ENCODE peak calls at places on chromosome 9, in eight cellular contexts. H is T-helper 2 cell; Q is stimulated activated effector memory CD8-positive, alpha-beta T cell treated with anti-CD3 and anti-CD28 coated beads, Interleukin-12 subunit alpha, Interleukin-12 subunit beta, amount 100 ng/mL, for 72 hours; V is PC-3; K is HFFc6; P is NCI-H82; X is activated T-helper 9 cell treated with anti-CD3 and anti-CD28 coated beads, Interleukin-2, amount 50 U/mL, for 16 hours; F is bronchial epithelial cell. L is an unnamed sample.

GRCh38 chr9:83154087-83154736 is 91.3 kb upstream of the RASEF start:
- DNase-seq in K (no peak), P (no peak), H (no peak), V (peak), F (peak), Q (no peak), X (no peak), L (no peak)

GRCh38 chr9:398085-398484 is 183.4 kb downstream of the DOCK8 start:
- DNase-seq in F (no peak), V (no peak), K (no peak), X (no peak), Q (no peak), P (no peak), H (no peak), L (no peak)

GRCh38 chr9:7974335-7975005 is 174.9 kb upstream of the DMAC1 start:
- DNase-seq in K (no peak), P (no peak), Q (no peak), F (no peak), X (no peak), H (no peak), V (no peak), L (no peak)

GRCh38 chr9:7216004-7216821 is 458.4 kb downstream of the KDM4C start:
- DNase-seq in K (no peak), P (no peak), H (no peak), V (peak), F (peak), X (peak), Q (no peak), L (no peak)

GRCh38 chr9:35658894-35659220 is 765 bp downstream of the CCDC107 start:
- DNase-seq in F (peak), X (no peak), Q (no peak), P (peak), V (peak), H (no peak), K (peak), L (no peak)

GRCh38 chr9:76562511-76562911 is 103.5 kb downstream of the GCNT1 start:
- DNase-seq in K (peak), X (no peak), F (peak), V (peak), H (no peak), Q (no peak), P (no peak), L (no peak)

GRCh38 chr9:38144421-38144820 is 75.4 kb upstream of the SHB start:
- DNase-seq in H (no peak), F (peak), K (peak), P (peak), X (no peak), Q (no peak), V (peak), L (no peak)

GRCh38 chr9:92745881-92746280 is 18.8 kb downstream of the BICD2 start:
- DNase-seq in K (no peak), Q (no peak), F (no peak), V (no peak), P (no peak), H (no peak), X (no peak), L (no peak)

GRCh38 chr9:101566904-101567724 is 27.7 kb downstream of the PPP3R2 start:
- DNase-seq in K (peak), Q (no peak), H (no peak), P (peak), F (peak), X (no peak), V (peak), L (no peak)

GRCh38 chr9:131216806-131217205 is 59.5 kb downstream of the FAM78A start:
- DNase-seq in F (no peak), P (no peak), K (no peak), H (no peak), V (no peak), Q (no peak), X (no peak), L (no peak)

GRCh38 chr9:94675008-94675841 is 35.9 kb upstream of the FBP1 start:
- DNase-seq in F (peak), Q (no peak), H (no peak), X (no peak), V (no peak), K (peak), P (no peak), L (no peak)

GRCh38 chr9:137484551-137485315 is 25.6 kb upstream of the NSMF start:
- DNase-seq in F (no peak), V (no peak), K (no peak), Q (no peak), H (no peak), P (no peak), X (no peak), L (no peak)

GRCh38 chr9:35923927-35924763 is 14.9 kb downstream of the SPAAR start:
- DNase-seq in F (peak), V (peak), K (peak), P (no peak), Q (no peak), H (peak), X (no peak), L (no peak)

GRCh38 chr9:88303785-88304495 is 84.3 kb upstream of the SPIN1 start:
- DNase-seq in K (peak), P (no peak), Q (peak), H (peak), V (peak), X (peak), F (peak), L (no peak)

GRCh38 chr9:96574931-96575351 is 44.7 kb downstream of the CDC14B start:
- DNase-seq in X (no peak), V (no peak), Q (no peak), H (no peak), P (no peak), F (no peak), K (no peak), L (no peak)

GRCh38 chr9:124359426-124359825 is 55.8 kb downstream of the PSMB7 start:
- DNase-seq in Q (no peak), P (no peak), X (no peak), H (no peak), F (no peak), V (no peak), K (no peak), L (no peak)

GRCh38 chr9:10146517-10147331 is 466.1 kb downstream of the PTPRD start:
- DNase-seq in X (no peak), Q (no peak), K (no peak), F (peak), H (no peak), P (no peak), V (no peak), L (no peak)

GRCh38 chr9:36207016-36207415 is 16.3 kb downstream of the CLTA start:
- DNase-seq in K (peak), F (peak), Q (no peak), H (no peak), P (no peak), V (no peak), X (no peak), L (no peak)

GRCh38 chr9:90290716-90291485 is 351.7 kb downstream of the DIRAS2 start:
- DNase-seq in X (no peak), F (peak), K (no peak), V (no peak), Q (no peak), H (no peak), P (no peak), L (no peak)

GRCh38 chr9:9598723-9599122 is 1014.1 kb downstream of the PTPRD start:
- DNase-seq in P (peak), V (no peak), Q (no peak), X (no peak), K (no peak), F (no peak), H (no peak), L (no peak)

GRCh38 chr9:72476617-72477375 is 44.6 kb upstream of the TMC1 start:
- DNase-seq in Q (peak), H (peak), V (peak), K (peak), F (peak), P (peak), X (peak), L (no peak)

GRCh38 chr9:63816742-63817621 is 1468.0 kb downstream of the FOXD4L5 start:
- DNase-seq in X (peak), H (peak), P (no peak), Q (peak), V (peak), K (peak), F (peak), L (peak)